ENCODE peak calls at places on chromosomes 11 and 22, in five cellular contexts. V is heart left ventricle, R is IMR-90, N is A549, G is right lobe of liver. Y is an unnamed sample. For H3K4me1, the result is how much of the 10 kb centered on the place peaks cover.

GRCh38 chr22:50188356-50188755 is 2.6 kb downstream of the TRABD start:
- DNase-seq in V (peak), R (no peak), N (no peak), G (no peak), Y (peak)

GRCh38 chr22:25174888-25175411 is 24.7 kb upstream of the CRYBB3 start:
- DNase-seq in V (no peak), R (no peak), N (no peak), G (no peak), Y (no peak)

GRCh38 chr11:59754494-59754858 is 700 bp upstream of the STX3 start:
- DNase-seq in V (peak), R (peak), N (peak), G (no peak), Y (no peak)

GRCh38 chr11:82733444-82734119 is at the start of gene FAM181B:
- DNase-seq in V (peak), R (no peak), N (peak), G (no peak), Y (peak)

GRCh38 chr11:123357990-123358827 is 71.9 kb upstream of the GRAMD1B start:
- DNase-seq in V (peak), R (peak), N (peak), G (no peak), Y (peak)

GRCh38 chr11:16338397-16338796 is 17.9 kb downstream of the SOX6 start:
- DNase-seq in V (no peak), R (peak), N (no peak), G (no peak), Y (no peak)

GRCh38 chr11:100619484-100619883 is 67.6 kb upstream of the ARHGAP42 start:
- DNase-seq in V (no peak), R (peak), N (no peak), G (no peak), Y (no peak)

GRCh38 chr11:97963528-97964331 is 1057.0 kb upstream of the CNTN5 start:
- DNase-seq in V (no peak), R (peak), N (no peak), G (no peak), Y (no peak)

GRCh38 chr22:43521716-43522115 is 109.9 kb downstream of the MPPED1 start:
- DNase-seq in V (no peak), R (no peak), N (peak), G (no peak), Y (no peak)

GRCh38 chr11:2693851-2694261 is 5.9 kb downstream of the KCNQ1OT1 start:
- DNase-seq in V (peak), R (no peak), N (peak), G (peak), Y (no peak)

GRCh38 chr11:34649597-34649996 is 28.7 kb downstream of the EHF start:
- DNase-seq in V (no peak), R (no peak), N (no peak), G (no peak), Y (no peak)

GRCh38 chr11:102430158-102430836 is 22.3 kb downstream of the TMEM123 start:
- DNase-seq in V (no peak), R (peak), N (no peak), G (no peak), Y (no peak)

GRCh38 chr11:43957571-43957970 is 15.1 kb downstream of the C11orf96 start:
- DNase-seq in V (no peak), R (no peak), N (no peak), G (no peak), Y (no peak)

GRCh38 chr11:3834349-3835099 is 6.2 kb downstream of the RHOG start:
- DNase-seq in V (no peak), R (no peak), N (no peak), G (peak), Y (no peak)

GRCh38 chr11:80155412-80156017 is 714.7 kb upstream of the TENM4 start:
- DNase-seq in V (no peak), R (peak), N (peak), G (no peak), Y (no peak)

GRCh38 chr11:10943968-10944367 is 86.1 kb upstream of the ZBED5 start:
- DNase-seq in V (no peak), R (no peak), N (no peak), G (no peak), Y (no peak)

GRCh38 chr22:33028191-33028700 is 29.9 kb downstream of the SYN3 start:
- DNase-seq in V (no peak), R (no peak), N (no peak), G (no peak), Y (no peak)

GRCh38 chr11:75174348-75174747 is 23.4 kb downstream of the SLCO2B1 start:
- DNase-seq in V (no peak), R (no peak), N (no peak), G (no peak), Y (no peak)

GRCh38 chr22:25754527-25755202 is 12.7 kb downstream of the MYO18B start:
- DNase-seq in V (peak), R (peak), N (peak), G (no peak), Y (no peak)

GRCh38 chr11:65591939-65592814 is 3.4 kb downstream of the KCNK7 start:
- DNase-seq in V (no peak), R (peak), N (no peak), G (peak), Y (no peak)
- TF ChIP-seq CTCF in V (no peak), R (no peak), N (no peak), G (peak), Y (peak)

GRCh38 chr11:11972942-11973341 is 35.5 kb downstream of the DKK3 start:
- DNase-seq in V (no peak), R (no peak), N (no peak), G (no peak), Y (no peak)
- H3K4me1 ChIP-seq in V (half or more), R (under half), N (under half), G (under half), Y (half or more)

DNA sequence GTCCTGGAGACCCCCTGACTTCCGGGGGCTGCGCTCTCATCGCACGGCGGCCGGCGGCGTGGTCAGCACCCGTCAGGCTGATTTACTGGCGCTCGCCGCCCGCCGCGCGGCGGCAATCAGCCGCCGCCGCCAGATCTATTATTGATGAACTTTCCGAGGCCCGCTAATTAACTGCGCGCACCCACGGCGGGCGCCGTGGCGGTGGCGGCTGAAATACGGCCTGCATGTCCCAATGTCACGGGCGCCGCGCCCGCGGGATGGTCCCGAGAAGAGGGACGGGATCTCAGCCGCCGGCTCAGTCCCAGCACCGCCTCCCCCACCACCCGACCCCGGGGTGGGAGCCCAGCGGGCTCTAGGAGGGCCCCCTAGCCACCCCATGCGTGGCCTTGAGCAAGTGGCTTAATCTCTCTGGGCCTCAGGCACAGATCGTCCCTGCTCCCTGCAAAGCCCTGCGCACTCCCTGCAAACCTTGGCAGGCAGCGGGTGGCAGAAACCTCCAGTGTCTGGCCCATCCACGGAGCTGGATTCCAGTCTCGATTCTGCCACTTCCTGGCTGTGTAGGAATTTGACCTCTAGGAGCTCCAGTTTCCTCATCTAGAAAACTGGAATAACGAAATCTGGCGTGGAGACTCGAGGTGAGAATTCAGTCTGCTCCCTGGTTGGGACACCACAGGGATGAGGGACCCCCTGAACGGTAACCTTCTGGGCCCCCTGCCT is 187.1 kb downstream of the MN1 start:
- DNase-seq in V (no peak), R (no peak), N (no peak), G (no peak), Y (peak)
- H3K4me3 ChIP-seq in V (peak), R (no peak), N (no peak), G (no peak), Y (no peak)

DNA sequence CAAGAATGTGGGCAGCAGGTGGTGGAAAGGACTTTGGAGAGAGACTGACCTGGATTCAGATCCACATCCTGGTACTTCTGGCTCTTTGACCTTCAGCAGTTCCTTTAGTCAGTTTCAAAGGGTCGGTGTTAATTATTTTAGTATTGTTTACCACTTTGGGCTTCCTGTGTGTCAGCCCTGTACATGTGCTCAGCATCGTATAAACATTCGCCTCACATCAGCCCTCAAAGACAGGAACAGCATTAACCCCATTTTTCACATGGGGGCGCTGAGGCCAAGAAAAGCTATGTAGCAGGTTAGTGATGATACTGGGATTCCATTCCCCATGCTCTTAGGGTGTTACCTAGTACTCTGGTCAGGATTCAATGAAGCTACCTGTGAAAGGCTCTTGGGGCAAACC is 72.1 kb upstream of the YWHAH start:
- DNase-seq in V (no peak), R (no peak), N (peak), G (no peak), Y (no peak)
- TF ChIP-seq CTCF in V (no peak), R (no peak), N (no peak), G (no peak), Y (peak)

GRCh38 chr11:31943056-31943780 is 132.1 kb upstream of the PAX6 start:
- DNase-seq in V (no peak), R (no peak), N (no peak), G (no peak), Y (no peak)
- H3K4me1 ChIP-seq in V (under half), R (under half), N (under half), G (under half), Y (under half)